ENCODE peak calls at places on chromosomes 3 and 15, in four cellular contexts. J is T-helper 1 cell; M is stimulated activated CD8-positive, alpha-beta memory T cell treated with anti-CD3 and anti-CD28 coated beads, Interleukin-4, amount 100 ng/mL, for 4 hours; O is neural crest cell. Z is an unnamed sample.

GRCh38 chr15:43748376-43748775 is 2.1 kb downstream of the PDIA3 start:
- DNase-seq in J (peak), M (no peak), O (no peak), Z (no peak)

GRCh38 chr15:75030023-75030413 is 6.6 kb downstream of the PPCDC start:
- DNase-seq in J (no peak), O (no peak), M (no peak), Z (no peak)

GRCh38 chr15:81337241-81337640 is 13.3 kb upstream of the STARD5 start:
- DNase-seq in J (no peak), O (no peak), M (no peak), Z (no peak)

GRCh38 chr3:42226470-42227425 is 39.2 kb downstream of the CCK start:
- DNase-seq in M (no peak), J (no peak), O (no peak), Z (no peak)

GRCh38 chr15:80828796-80829195 is 49.6 kb downstream of the CEMIP start:
- DNase-seq in J (no peak), M (no peak), O (no peak), Z (no peak)

GRCh38 chr3:37729119-37729518 is 132.6 kb upstream of the CTDSPL start:
- DNase-seq in J (no peak), M (no peak), O (no peak), Z (no peak)

GRCh38 chr3:12186515-12187286 is 28.0 kb upstream of the TIMP4 start:
- DNase-seq in J (no peak), O (no peak), M (no peak), Z (no peak)

GRCh38 chr3:13136426-13136825 is 63.2 kb upstream of the IQSEC1 start:
- DNase-seq in M (no peak), O (no peak), J (no peak), Z (no peak)

GRCh38 chr15:53256457-53256856 is 466.3 kb upstream of the ONECUT1 start:
- DNase-seq in M (no peak), O (no peak), J (no peak), Z (no peak)

GRCh38 chr3:43773273-43774104 is 82.8 kb downstream of the ABHD5 start:
- DNase-seq in J (no peak), M (no peak), O (no peak), Z (no peak)

Z was measured in cerebellar nuclear complex.